ENCODE peak calls at places on chromosome 3, in five cellular contexts. I, J, R, X and Q are unnamed samples.

GRCh38 chr3:158801200-158801599 is 654 bp upstream of the MFSD1 start:
- DNase-seq in X (peak), J (peak), I (peak), R (no peak), Q (no peak)

GRCh38 chr3:134446800-134447199 is 39.0 kb downstream of the ANAPC13 start:
- DNase-seq in I (no peak), X (no peak), J (peak), R (peak), Q (peak)

GRCh38 chr3:173890091-173890490 is 492.5 kb downstream of the NLGN1 start:
- DNase-seq in I (no peak), J (no peak), R (no peak), X (no peak), Q (no peak)

GRCh38 chr3:41808152-41808551 is 153.8 kb downstream of the ULK4 start:
- DNase-seq in R (peak), X (no peak), J (peak), I (no peak), Q (peak)

GRCh38 chr3:185176756-185177359 is 24.0 kb upstream of the C3orf70 start:
- DNase-seq in I (peak), X (peak), R (peak), J (no peak), Q (no peak)

GRCh38 chr3:77541203-77541922 is 501.5 kb downstream of the ROBO2 start:
- DNase-seq in I (peak), J (no peak), R (no peak), X (peak), Q (no peak)

GRCh38 chr3:55873523-55874254 is 386.6 kb upstream of the WNT5A start:
- DNase-seq in R (no peak), I (no peak), J (no peak), X (no peak), Q (peak)

GRCh38 chr3:57949779-57950618 is 58.2 kb upstream of the FLNB start:
- DNase-seq in I (no peak), X (no peak), J (peak), R (peak), Q (no peak)

GRCh38 chr3:114608293-114608692 is 314.5 kb downstream of the TIGIT start:
- DNase-seq in R (peak), J (peak), I (no peak), X (no peak), Q (no peak)

GRCh38 chr3:45579251-45579650 is 15.3 kb upstream of the LIMD1 start:
- DNase-seq in R (no peak), I (no peak), X (no peak), J (peak), Q (no peak)